ENCODE peak calls at places on chromosomes 16 and 17, in nine cellular contexts. One of them, this sample, is unnamed.

GRCh38 chr17:81200695-81201580 is 21.8 kb downstream of the CEP131 start:
- DNase-seq in GM20000: peak
- DNase-seq in left lung: no peak
- DNase-seq in pancreas: peak
- DNase-seq in B cell: no peak
- DNase-seq in ovary: no peak
- DNase-seq in choroid plexus epithelial cell: peak
- DNase-seq in CD8-positive, alpha-beta T cell: no peak
- DNase-seq in prostate gland: peak
- DNase-seq in this sample: peak

GRCh38 chr17:71237903-71238538 is 882.8 kb upstream of the SOX9 start:
- DNase-seq in B cell: no peak
- DNase-seq in CD8-positive, alpha-beta T cell: no peak
- DNase-seq in left lung: no peak
- DNase-seq in choroid plexus epithelial cell: peak
- DNase-seq in ovary: no peak
- DNase-seq in pancreas: no peak
- DNase-seq in GM20000: no peak
- DNase-seq in prostate gland: no peak
- DNase-seq in this sample: no peak

GRCh38 chr17:68381076-68381900 is 76.0 kb downstream of the WIPI1 start:
- DNase-seq in pancreas: no peak
- DNase-seq in choroid plexus epithelial cell: peak
- DNase-seq in GM20000: no peak
- DNase-seq in B cell: no peak
- DNase-seq in CD8-positive, alpha-beta T cell: no peak
- DNase-seq in ovary: no peak
- DNase-seq in prostate gland: no peak
- DNase-seq in left lung: no peak
- DNase-seq in this sample: peak

GRCh38 chr17:5118219-5118618 is 2.4 kb downstream of the USP6 start:
- DNase-seq in prostate gland: no peak
- DNase-seq in choroid plexus epithelial cell: no peak
- DNase-seq in left lung: no peak
- DNase-seq in CD8-positive, alpha-beta T cell: no peak
- DNase-seq in pancreas: no peak
- DNase-seq in B cell: no peak
- DNase-seq in ovary: no peak
- DNase-seq in GM20000: no peak
- DNase-seq in this sample: no peak

GRCh38 chr16:25366078-25366477 is 108.4 kb upstream of the ZKSCAN2 start:
- DNase-seq in GM20000: no peak
- DNase-seq in CD8-positive, alpha-beta T cell: no peak
- DNase-seq in left lung: no peak
- DNase-seq in B cell: no peak
- DNase-seq in pancreas: no peak
- DNase-seq in ovary: no peak
- DNase-seq in prostate gland: no peak
- DNase-seq in choroid plexus epithelial cell: no peak
- DNase-seq in this sample: no peak

GRCh38 chr16:75074920-75075687 is 41.5 kb downstream of the LDHD start:
- DNase-seq in B cell: peak
- DNase-seq in GM20000: peak
- DNase-seq in pancreas: no peak
- DNase-seq in ovary: no peak
- DNase-seq in CD8-positive, alpha-beta T cell: peak
- DNase-seq in left lung: peak
- DNase-seq in choroid plexus epithelial cell: peak
- DNase-seq in prostate gland: no peak
- DNase-seq in this sample: no peak

GRCh38 chr16:72848045-72848410 is 199.9 kb downstream of the ZFHX3 start:
- DNase-seq in choroid plexus epithelial cell: no peak
- DNase-seq in GM20000: no peak
- DNase-seq in B cell: no peak
- DNase-seq in prostate gland: no peak
- DNase-seq in ovary: no peak
- DNase-seq in pancreas: no peak
- DNase-seq in CD8-positive, alpha-beta T cell: no peak
- DNase-seq in left lung: no peak
- DNase-seq in this sample: no peak

GRCh38 chr17:27153005-27153404 is 140.9 kb upstream of the WSB1 start:
- DNase-seq in GM20000: no peak
- DNase-seq in left lung: no peak
- DNase-seq in choroid plexus epithelial cell: no peak
- DNase-seq in prostate gland: no peak
- DNase-seq in pancreas: no peak
- DNase-seq in ovary: no peak
- DNase-seq in CD8-positive, alpha-beta T cell: no peak
- DNase-seq in B cell: no peak
- DNase-seq in this sample: no peak

GRCh38 chr17:36980281-36980761 is 31.6 kb downstream of the AATF start:
- DNase-seq in pancreas: no peak
- DNase-seq in CD8-positive, alpha-beta T cell: no peak
- DNase-seq in prostate gland: no peak
- DNase-seq in B cell: no peak
- DNase-seq in left lung: no peak
- DNase-seq in ovary: no peak
- DNase-seq in GM20000: no peak
- DNase-seq in choroid plexus epithelial cell: peak
- DNase-seq in this sample: peak

GRCh38 chr17:55833311-55833710 is 82.5 kb downstream of the PCTP start:
- DNase-seq in prostate gland: no peak
- DNase-seq in CD8-positive, alpha-beta T cell: no peak
- DNase-seq in GM20000: no peak
- DNase-seq in pancreas: no peak
- DNase-seq in ovary: no peak
- DNase-seq in B cell: no peak
- DNase-seq in left lung: no peak
- DNase-seq in choroid plexus epithelial cell: no peak
- DNase-seq in this sample: no peak

GRCh38 chr17:31596382-31597323 is 205.2 kb downstream of the RAB11FIP4 start:
- DNase-seq in B cell: peak
- DNase-seq in GM20000: peak
- DNase-seq in ovary: peak
- DNase-seq in prostate gland: no peak
- DNase-seq in left lung: peak
- DNase-seq in CD8-positive, alpha-beta T cell: no peak
- DNase-seq in choroid plexus epithelial cell: peak
- DNase-seq in pancreas: peak
- DNase-seq in this sample: peak

GRCh38 chr17:50239913-50240312 is 34.4 kb upstream of the TMEM92 start:
- DNase-seq in B cell: no peak
- DNase-seq in GM20000: no peak
- DNase-seq in choroid plexus epithelial cell: no peak
- DNase-seq in ovary: no peak
- DNase-seq in CD8-positive, alpha-beta T cell: no peak
- DNase-seq in pancreas: no peak
- DNase-seq in prostate gland: no peak
- DNase-seq in left lung: no peak
- DNase-seq in this sample: no peak

GRCh38 chr16:55570159-55570558 is 3.7 kb downstream of the CAPNS2 start:
- DNase-seq in ovary: no peak
- DNase-seq in left lung: no peak
- DNase-seq in B cell: no peak
- DNase-seq in choroid plexus epithelial cell: no peak
- DNase-seq in CD8-positive, alpha-beta T cell: no peak
- DNase-seq in prostate gland: no peak
- DNase-seq in pancreas: no peak
- DNase-seq in GM20000: no peak
- DNase-seq in this sample: no peak

GRCh38 chr17:3678095-3678820 is 9.6 kb downstream of the EMC6 start:
- DNase-seq in pancreas: no peak
- DNase-seq in B cell: no peak
- DNase-seq in ovary: no peak
- DNase-seq in GM20000: no peak
- DNase-seq in prostate gland: no peak
- DNase-seq in choroid plexus epithelial cell: no peak
- DNase-seq in left lung: no peak
- DNase-seq in CD8-positive, alpha-beta T cell: no peak
- DNase-seq in this sample: peak

GRCh38 chr17:7394452-7395191 is at the start of gene PLSCR3:
- DNase-seq in choroid plexus epithelial cell: peak
- DNase-seq in ovary: peak
- DNase-seq in left lung: peak
- DNase-seq in prostate gland: peak
- DNase-seq in B cell: peak
- DNase-seq in CD8-positive, alpha-beta T cell: peak
- DNase-seq in GM20000: peak
- DNase-seq in pancreas: peak
- DNase-seq in this sample: peak
- TF ChIP-seq CTCF in choroid plexus epithelial cell: peak
- TF ChIP-seq CTCF in ovary: peak
- TF ChIP-seq CTCF in left lung: peak
- TF ChIP-seq CTCF in prostate gland: peak
- TF ChIP-seq CTCF in B cell: peak
- TF ChIP-seq CTCF in CD8-positive, alpha-beta T cell: no peak
- TF ChIP-seq CTCF in GM20000: no peak
- TF ChIP-seq CTCF in pancreas: no peak
- TF ChIP-seq CTCF in this sample: peak

DNA sequence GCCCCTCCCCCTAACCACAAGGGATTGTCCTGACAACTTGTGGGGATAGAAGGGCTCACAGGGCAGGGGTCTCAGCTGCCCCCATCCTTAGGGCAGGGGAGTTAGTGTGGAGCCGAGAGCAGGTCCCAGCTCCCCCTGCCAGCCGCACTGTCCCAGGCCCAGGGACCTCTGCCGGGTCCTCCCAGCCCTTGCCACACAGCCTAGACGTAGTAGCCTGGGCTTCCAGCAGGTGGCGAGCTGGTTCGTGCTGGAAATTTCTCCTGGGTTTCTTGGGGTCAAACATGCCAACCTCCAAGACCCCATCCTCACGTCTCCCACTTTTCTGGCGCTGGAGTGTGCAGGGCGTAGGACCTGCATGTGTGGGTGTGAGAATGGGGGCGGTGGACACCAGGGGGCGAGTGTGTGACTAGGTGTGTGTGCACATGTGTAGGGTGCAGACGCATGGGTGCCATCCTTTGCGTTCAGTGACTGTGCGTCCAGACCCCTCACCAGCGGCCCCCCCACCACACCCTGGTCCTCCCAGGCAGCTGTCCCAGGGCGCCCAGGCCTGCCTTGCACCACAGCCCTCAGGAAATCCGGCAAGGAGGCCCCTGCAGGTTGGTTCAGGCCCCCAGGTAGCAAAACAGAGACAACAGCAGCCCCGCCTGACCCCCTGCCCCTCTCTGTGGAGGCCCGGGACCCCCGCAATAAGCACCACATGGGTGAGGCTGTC is 29.5 kb downstream of the SBK1 start:
- DNase-seq in ovary: no peak
- DNase-seq in CD8-positive, alpha-beta T cell: no peak
- DNase-seq in pancreas: no peak
- DNase-seq in choroid plexus epithelial cell: peak
- DNase-seq in prostate gland: no peak
- DNase-seq in GM20000: peak
- DNase-seq in left lung: no peak
- DNase-seq in B cell: peak
- DNase-seq in this sample: peak
- TF ChIP-seq CTCF in ovary: no peak
- TF ChIP-seq CTCF in CD8-positive, alpha-beta T cell: peak
- TF ChIP-seq CTCF in pancreas: peak
- TF ChIP-seq CTCF in choroid plexus epithelial cell: peak
- TF ChIP-seq CTCF in prostate gland: peak
- TF ChIP-seq CTCF in GM20000: peak
- TF ChIP-seq CTCF in left lung: peak
- TF ChIP-seq CTCF in B cell: peak
- TF ChIP-seq CTCF in this sample: peak

DNA sequence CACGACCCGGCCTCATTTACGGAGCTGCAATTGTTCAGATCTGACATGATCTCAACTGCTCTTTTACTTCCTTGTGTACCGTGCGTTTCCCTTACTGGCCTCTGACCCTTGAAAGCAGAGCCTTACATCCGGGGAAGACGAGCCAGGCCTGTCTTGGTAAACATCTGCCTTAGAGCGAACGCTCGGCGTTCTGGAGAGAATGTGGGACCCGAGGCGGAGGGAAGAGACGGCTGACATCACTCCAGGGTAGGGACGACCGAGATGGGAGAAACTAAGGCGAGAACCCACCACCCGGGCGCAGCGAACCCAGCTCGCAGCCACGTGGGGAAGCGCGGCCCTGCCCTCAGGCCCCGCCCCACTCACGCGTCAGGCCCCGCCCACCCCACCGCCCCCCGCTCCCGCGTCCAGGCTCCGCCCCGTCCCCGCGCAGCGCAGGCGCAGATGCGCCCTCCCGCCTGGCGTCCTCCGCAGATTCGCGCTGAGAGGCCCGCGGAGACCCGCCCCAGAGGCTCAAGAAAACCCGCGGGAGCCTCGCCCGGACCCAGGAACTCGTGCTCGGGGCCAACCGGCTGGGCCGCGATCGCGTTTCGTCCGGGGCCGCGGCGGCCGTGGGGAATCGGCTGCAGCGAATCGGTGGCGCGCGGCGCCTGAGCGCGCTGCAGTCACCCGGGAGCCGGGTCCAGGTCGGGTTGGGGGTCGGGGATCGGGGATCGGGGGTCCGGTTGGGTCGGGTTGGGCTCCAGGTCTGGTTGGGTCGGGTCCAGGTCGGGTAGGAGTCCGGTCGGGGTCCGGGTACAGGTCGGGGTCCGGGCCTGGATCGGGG is at the start of gene TELO2:
- DNase-seq in B cell: peak
- DNase-seq in choroid plexus epithelial cell: peak
- DNase-seq in pancreas: peak
- DNase-seq in ovary: peak
- DNase-seq in CD8-positive, alpha-beta T cell: peak
- DNase-seq in prostate gland: peak
- DNase-seq in GM20000: peak
- DNase-seq in left lung: peak
- DNase-seq in this sample: peak
- TF ChIP-seq CTCF in B cell: no peak
- TF ChIP-seq CTCF in choroid plexus epithelial cell: no peak
- TF ChIP-seq CTCF in pancreas: no peak
- TF ChIP-seq CTCF in ovary: no peak
- TF ChIP-seq CTCF in CD8-positive, alpha-beta T cell: no peak
- TF ChIP-seq CTCF in prostate gland: no peak
- TF ChIP-seq CTCF in GM20000: no peak
- TF ChIP-seq CTCF in left lung: no peak
- TF ChIP-seq CTCF in this sample: no peak

DNA sequence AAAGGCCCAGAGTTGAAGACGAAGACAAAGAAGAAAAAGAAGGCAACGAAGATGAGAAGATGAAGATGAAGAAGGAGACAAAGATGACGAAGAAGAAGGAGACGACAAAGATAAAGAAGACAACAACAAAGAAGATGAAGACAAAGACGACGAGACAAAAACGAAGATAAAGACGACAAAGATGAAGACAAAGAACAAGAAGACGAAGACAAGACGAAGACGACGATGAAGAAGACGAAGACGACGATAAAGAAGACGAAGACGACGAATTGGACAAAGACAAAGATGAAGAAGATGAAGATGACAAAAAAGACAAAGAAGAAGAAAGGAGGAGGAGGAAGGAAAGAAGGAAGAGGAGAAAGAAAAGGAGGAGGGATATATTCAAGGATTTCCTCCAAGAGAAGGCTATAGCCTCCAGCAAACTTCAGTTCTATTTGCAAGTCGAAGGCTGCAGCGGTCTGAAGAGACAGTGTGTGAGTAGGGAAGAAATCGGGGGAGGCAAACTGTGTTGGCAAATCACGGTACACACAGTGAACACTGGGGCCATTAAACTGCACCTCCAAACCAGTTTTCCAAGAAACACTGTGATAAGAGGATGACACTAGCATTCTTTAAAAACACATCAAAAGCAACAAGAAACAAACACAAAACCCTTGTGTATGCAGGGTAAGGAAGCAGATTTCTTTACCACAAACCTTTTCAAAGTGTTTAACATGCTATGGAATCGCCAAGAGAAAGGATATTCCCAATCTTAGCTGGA is 40.5 kb downstream of the MARF1 start:
- DNase-seq in ovary: peak
- DNase-seq in choroid plexus epithelial cell: no peak
- DNase-seq in GM20000: no peak
- DNase-seq in B cell: no peak
- DNase-seq in prostate gland: no peak
- DNase-seq in pancreas: no peak
- DNase-seq in left lung: no peak
- DNase-seq in CD8-positive, alpha-beta T cell: no peak
- DNase-seq in this sample: no peak
- TF ChIP-seq CTCF in ovary: no peak
- TF ChIP-seq CTCF in choroid plexus epithelial cell: no peak
- TF ChIP-seq CTCF in GM20000: no peak
- TF ChIP-seq CTCF in B cell: no peak
- TF ChIP-seq CTCF in prostate gland: no peak
- TF ChIP-seq CTCF in pancreas: no peak
- TF ChIP-seq CTCF in left lung: no peak
- TF ChIP-seq CTCF in CD8-positive, alpha-beta T cell: no peak
- TF ChIP-seq CTCF in this sample: no peak

This sample was measured in foreskin fibroblast.